ENCODE peak calls at places on chromosomes 6 and 20, in six cellular contexts. U is lung, I is heart left ventricle, O is AG04449, V is fibroblast of lung, F is psoas muscle. S is an unnamed sample.

GRCh38 chr6:79762370-79762769 is 131.2 kb downstream of the SH3BGRL2 start:
- DNase-seq in O (no peak), I (no peak), U (no peak), F (no peak), V (peak; percentile 5), S (no peak)

GRCh38 chr20:50969416-50969815 is 10.8 kb downstream of the MOCS3 start:
- DNase-seq in F (no peak), I (no peak), U (no peak), O (no peak), V (no peak), S (no peak)

GRCh38 chr6:27720607-27721580 is 191.3 kb downstream of the OR2B2 start:
- DNase-seq in O (no peak), U (no peak), V (peak; percentile 60), I (no peak), F (no peak), S (no peak)

GRCh38 chr20:5080384-5080877 is 39.3 kb downstream of the PCNA start:
- DNase-seq in F (peak; percentile 67), O (no peak), U (peak; percentile 70), V (peak; percentile 27), I (peak; percentile 60), S (peak; percentile 93)

GRCh38 chr6:75850026-75850385 is 101.0 kb downstream of the MYO6 start:
- DNase-seq in O (no peak), I (no peak), V (peak; percentile 3), U (no peak), F (no peak), S (no peak)

GRCh38 chr6:13113956-13114593 is 214.3 kb downstream of the TBC1D7 start:
- DNase-seq in U (no peak), V (peak; percentile 4), F (no peak), I (no peak), O (no peak), S (no peak)

GRCh38 chr20:36109251-36109947 is 45.1 kb upstream of the EPB41L1 start:
- DNase-seq in F (no peak), I (no peak), U (no peak), O (no peak), V (peak; percentile 36), S (no peak)

GRCh38 chr6:76707630-76708029 is 635.2 kb upstream of the IMPG1 start:
- DNase-seq in O (no peak), I (no peak), F (no peak), U (no peak), V (no peak), S (no peak)

GRCh38 chr20:21515300-21516179 is 1.7 kb upstream of the NKX2-2 start:
- DNase-seq in I (no peak), V (no peak), U (no peak), O (no peak), F (no peak), S (no peak)

GRCh38 chr6:106114492-106114891 is 28.4 kb downstream of the PRDM1 start:
- DNase-seq in U (no peak), F (no peak), O (no peak), I (no peak), V (no peak), S (no peak)

GRCh38 chr6:118372413-118372812 is 175.7 kb upstream of the PLN start:
- DNase-seq in I (peak; percentile 85), O (no peak), F (peak; percentile 19), V (peak; percentile 63), U (no peak), S (no peak)

GRCh38 chr6:112216699-112217551 is 37.4 kb downstream of the LAMA4 start:
- DNase-seq in U (no peak), V (peak; percentile 92), I (no peak), F (no peak), O (peak; percentile 63), S (no peak)

GRCh38 chr20:62137092-62137384 is 6.2 kb downstream of the PSMA7 start:
- DNase-seq in U (no peak), O (no peak), V (no peak), F (no peak), I (no peak), S (no peak)

GRCh38 chr20:50726955-50727791 is 4.2 kb upstream of the PARD6B start:
- DNase-seq in I (no peak), F (no peak), V (no peak), U (no peak), O (no peak), S (no peak)

GRCh38 chr20:50713677-50714101 is 17.7 kb upstream of the PARD6B start:
- DNase-seq in U (no peak), F (no peak), I (no peak), V (peak; percentile 52), O (no peak), S (no peak)

GRCh38 chr6:96626749-96627353 is 63.9 kb downstream of the FHL5 start:
- DNase-seq in V (peak; percentile 22), F (no peak), I (no peak), U (no peak), O (no peak), S (no peak)

GRCh38 chr6:33197431-33198048 is 2.9 kb downstream of the RXRB start:
- DNase-seq in O (no peak), V (peak; percentile 65), I (peak; percentile 54), U (peak; percentile 59), F (no peak), S (no peak)

GRCh38 chr20:48336647-48337046 is 491.2 kb downstream of the PREX1 start:
- DNase-seq in V (peak; percentile 67), O (no peak), F (no peak), I (no peak), U (no peak), S (no peak)

GRCh38 chr20:22807646-22808045 is 223.3 kb upstream of the FOXA2 start:
- DNase-seq in F (no peak), U (no peak), O (no peak), V (no peak), I (no peak), S (peak; percentile 34)

GRCh38 chr6:144637535-144637934 is 352.4 kb downstream of the UTRN start:
- DNase-seq in F (no peak), O (no peak), U (no peak), I (no peak), V (no peak), S (no peak)

GRCh38 chr20:62523473-62524203 is 47.8 kb upstream of the GATA5 start:
- DNase-seq in U (no peak), I (no peak), O (no peak), F (no peak), V (no peak), S (no peak)

GRCh38 chr6:139500977-139501376 is 126.5 kb upstream of the CITED2 start:
- DNase-seq in O (no peak), I (no peak), V (no peak), U (no peak), F (no peak), S (no peak)

GRCh38 chr6:123592426-123592825 is 44.3 kb downstream of the TRDN start:
- DNase-seq in F (no peak), I (no peak), V (no peak), O (no peak), U (no peak), S (no peak)

GRCh38 chr6:2516059-2516458 is 234.7 kb downstream of the MYLK4 start:
- DNase-seq in I (no peak), V (no peak), U (no peak), O (no peak), F (no peak), S (no peak)

GRCh38 chr20:51460163-51460562 is 82.4 kb downstream of the NFATC2 start:
- DNase-seq in F (no peak), O (no peak), I (no peak), V (no peak), U (no peak), S (no peak)

GRCh38 chr20:50664248-50664647 is 27.1 kb downstream of the RIPOR3 start:
- DNase-seq in V (no peak), I (peak; percentile 76), U (no peak), O (no peak), F (peak; percentile 39), S (no peak)

GRCh38 chr6:168660400-168660945 is 219.5 kb downstream of the SMOC2 start:
- DNase-seq in I (no peak), U (no peak), O (no peak), F (no peak), V (no peak), S (peak; percentile 31)
- H3K4me3 ChIP-seq in I (no peak overlapping the region), U (no peak overlapping the region), O (no peak overlapping the region), F (no peak overlapping the region), V (no peak overlapping the region), S (no peak overlapping the region)

GRCh38 chr6:130826442-130827246 is 562 bp upstream of the SMLR1 start:
- DNase-seq in V (no peak), U (no peak), O (no peak), I (no peak), F (no peak), S (no peak)

GRCh38 chr6:130822736-130823135 is 4.5 kb upstream of the SMLR1 start:
- DNase-seq in U (no peak), V (no peak), I (no peak), O (no peak), F (no peak), S (no peak)

GRCh38 chr6:130827247-130828149 is at the start of gene SMLR1:
- DNase-seq in O (no peak), V (no peak), U (no peak), I (no peak), F (no peak), S (no peak)

GRCh38 chr6:130824978-130825694 is 2.1 kb upstream of the SMLR1 start:
- DNase-seq in O (no peak), V (no peak), U (no peak), F (no peak), I (no peak), S (no peak)

DNA sequence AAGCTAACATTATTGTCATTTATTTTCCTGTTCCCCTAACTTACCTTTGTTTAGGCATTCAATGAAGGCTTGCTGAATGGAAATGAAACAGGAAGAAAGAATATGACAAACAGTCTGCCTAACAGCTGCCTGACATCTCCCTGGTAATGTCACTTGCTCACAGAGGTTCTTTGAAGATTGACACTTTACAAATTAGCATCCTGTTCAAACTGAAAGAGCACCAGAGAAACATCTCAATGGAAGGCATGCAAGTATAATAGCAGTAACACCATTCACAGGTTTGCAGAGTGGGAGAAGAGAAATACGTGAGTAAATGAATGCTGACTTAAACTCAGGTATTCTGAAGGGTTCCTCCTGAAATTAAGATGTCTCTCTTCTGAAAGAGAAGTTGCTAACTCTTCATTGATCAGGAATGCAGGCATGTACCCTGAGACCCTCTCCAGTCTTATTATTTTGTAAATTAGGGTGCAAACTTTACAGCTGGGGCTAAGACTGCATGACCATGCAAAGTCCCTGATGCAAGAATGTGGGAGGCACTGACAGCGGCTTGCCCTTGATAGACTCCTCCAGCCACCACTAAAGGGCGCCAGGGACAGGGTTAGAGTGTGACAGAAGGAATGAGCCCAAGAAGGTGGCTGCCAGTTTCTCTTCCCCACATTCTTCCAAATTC is 1.3 kb upstream of the SMLR1 start:
- DNase-seq in I (no peak), U (no peak), O (no peak), V (no peak), F (no peak), S (no peak)
- H3K4me3 ChIP-seq in I (no peak overlapping the region), U (no peak overlapping the region), O (no peak overlapping the region), V (no peak overlapping the region), F (no peak overlapping the region), S (no peak overlapping the region)

GRCh38 chr20:25860531-25861150 is 164.0 kb upstream of the ZNF337 start:
- DNase-seq in O (no peak), V (no peak), F (no peak), U (no peak), I (no peak), S (no peak)
- H3K4me3 ChIP-seq in O (no peak overlapping the region), V (no peak overlapping the region), F (peak overlapping the region; percentile 63), U (no peak overlapping the region), I (no peak overlapping the region), S (no peak overlapping the region)

DNA sequence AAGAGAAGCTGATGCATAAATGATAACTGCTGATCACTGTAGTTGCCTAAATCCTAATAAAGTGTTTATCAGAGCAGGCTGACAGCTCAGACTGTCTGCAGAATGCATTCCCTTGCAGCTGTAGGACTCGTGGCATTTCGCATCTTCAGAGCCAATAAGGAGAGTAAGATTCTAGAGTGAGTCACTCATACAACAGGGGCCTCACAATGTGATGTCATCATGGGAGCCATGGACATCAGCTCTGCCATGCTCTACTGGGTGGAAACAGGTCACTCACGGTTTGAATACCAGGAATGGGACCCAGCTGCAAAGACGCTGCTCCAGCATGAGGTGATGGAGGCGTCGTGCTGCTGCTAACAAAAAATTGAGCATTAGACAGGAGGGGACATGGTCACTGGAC is 7.4 kb downstream of the FAM209B start:
- DNase-seq in I (no peak), U (no peak), V (peak; percentile 8), O (no peak), F (no peak), S (no peak)
- H3K4me3 ChIP-seq in I (no peak overlapping the region), U (no peak overlapping the region), V (no peak overlapping the region), O (no peak overlapping the region), F (no peak overlapping the region), S (no peak overlapping the region)

S was measured in lower leg skin.